ENCODE peak calls at places on chromosomes 11 and 22, in seven cellular contexts. One of them, this sample, is unnamed.

GRCh38 chr22:47032091-47032943 is 269.9 kb downstream of the TBC1D22A start:
- DNase-seq in GM23248: peak
- DNase-seq in fibroblast of the aortic adventitia: no peak
- DNase-seq in vagina: no peak
- DNase-seq in A549: no peak
- DNase-seq in psoas muscle: peak
- DNase-seq in thoracic aorta: no peak
- DNase-seq in this sample: no peak

GRCh38 chr11:61102667-61103491 is 590 bp downstream of the CD5 start:
- DNase-seq in fibroblast of the aortic adventitia: no peak
- DNase-seq in A549: no peak
- DNase-seq in GM23248: no peak
- DNase-seq in psoas muscle: no peak
- DNase-seq in thoracic aorta: no peak
- DNase-seq in vagina: no peak
- DNase-seq in this sample: no peak

GRCh38 chr11:35318977-35319925 is 100.1 kb downstream of the SLC1A2 start:
- DNase-seq in thoracic aorta: no peak
- DNase-seq in A549: no peak
- DNase-seq in GM23248: no peak
- DNase-seq in vagina: no peak
- DNase-seq in psoas muscle: no peak
- DNase-seq in fibroblast of the aortic adventitia: no peak
- DNase-seq in this sample: peak

GRCh38 chr11:43981006-43981405 is 38.6 kb downstream of the C11orf96 start:
- DNase-seq in A549: no peak
- DNase-seq in vagina: peak
- DNase-seq in fibroblast of the aortic adventitia: no peak
- DNase-seq in thoracic aorta: no peak
- DNase-seq in psoas muscle: no peak
- DNase-seq in GM23248: no peak
- DNase-seq in this sample: no peak

GRCh38 chr11:65553301-65554001 is 4.7 kb downstream of the LTBP3 start:
- DNase-seq in GM23248: no peak
- DNase-seq in vagina: no peak
- DNase-seq in fibroblast of the aortic adventitia: no peak
- DNase-seq in psoas muscle: no peak
- DNase-seq in thoracic aorta: no peak
- DNase-seq in A549: no peak
- DNase-seq in this sample: no peak

GRCh38 chr11:36091256-36091811 is 147.5 kb downstream of the LDLRAD3 start:
- DNase-seq in vagina: no peak
- DNase-seq in psoas muscle: no peak
- DNase-seq in GM23248: no peak
- DNase-seq in A549: no peak
- DNase-seq in thoracic aorta: no peak
- DNase-seq in fibroblast of the aortic adventitia: peak
- DNase-seq in this sample: no peak

GRCh38 chr22:35577799-35578659 is 37.4 kb downstream of the RASD2 start:
- DNase-seq in GM23248: no peak
- DNase-seq in thoracic aorta: no peak
- DNase-seq in fibroblast of the aortic adventitia: no peak
- DNase-seq in vagina: no peak
- DNase-seq in A549: no peak
- DNase-seq in psoas muscle: no peak
- DNase-seq in this sample: no peak

GRCh38 chr11:88590366-88590765 is 252.8 kb upstream of the CTSC start:
- DNase-seq in vagina: no peak
- DNase-seq in A549: no peak
- DNase-seq in psoas muscle: no peak
- DNase-seq in GM23248: no peak
- DNase-seq in thoracic aorta: no peak
- DNase-seq in fibroblast of the aortic adventitia: no peak
- DNase-seq in this sample: no peak

GRCh38 chr22:22479999-22480532 is 28.5 kb downstream of the ZNF280B start:
- DNase-seq in thoracic aorta: no peak
- DNase-seq in fibroblast of the aortic adventitia: peak
- DNase-seq in GM23248: peak
- DNase-seq in A549: no peak
- DNase-seq in vagina: no peak
- DNase-seq in psoas muscle: no peak
- DNase-seq in this sample: peak

GRCh38 chr11:17328856-17329490 is 22.6 kb upstream of the NCR3LG1 start:
- DNase-seq in vagina: no peak
- DNase-seq in GM23248: no peak
- DNase-seq in A549: no peak
- DNase-seq in psoas muscle: no peak
- DNase-seq in fibroblast of the aortic adventitia: no peak
- DNase-seq in thoracic aorta: no peak
- DNase-seq in this sample: no peak

GRCh38 chr11:26823963-26824362 is 102.1 kb upstream of the SLC5A12 start:
- DNase-seq in fibroblast of the aortic adventitia: no peak
- DNase-seq in A549: no peak
- DNase-seq in thoracic aorta: no peak
- DNase-seq in GM23248: no peak
- DNase-seq in psoas muscle: no peak
- DNase-seq in vagina: no peak
- DNase-seq in this sample: no peak

GRCh38 chr11:69049490-69049867 is 747 bp downstream of the TPCN2 start:
- DNase-seq in A549: no peak
- DNase-seq in thoracic aorta: no peak
- DNase-seq in psoas muscle: no peak
- DNase-seq in vagina: no peak
- DNase-seq in fibroblast of the aortic adventitia: no peak
- DNase-seq in GM23248: no peak
- DNase-seq in this sample: no peak

GRCh38 chr11:10294289-10294953 is 402 bp upstream of the SBF2 start:
- DNase-seq in psoas muscle: peak
- DNase-seq in A549: peak
- DNase-seq in fibroblast of the aortic adventitia: peak
- DNase-seq in GM23248: peak
- DNase-seq in thoracic aorta: no peak
- DNase-seq in vagina: no peak
- DNase-seq in this sample: peak

GRCh38 chr11:134862796-134863195 is 450.8 kb upstream of the B3GAT1 start:
- DNase-seq in A549: no peak
- DNase-seq in psoas muscle: no peak
- DNase-seq in GM23248: no peak
- DNase-seq in fibroblast of the aortic adventitia: no peak
- DNase-seq in vagina: no peak
- DNase-seq in thoracic aorta: no peak
- DNase-seq in this sample: no peak

DNA sequence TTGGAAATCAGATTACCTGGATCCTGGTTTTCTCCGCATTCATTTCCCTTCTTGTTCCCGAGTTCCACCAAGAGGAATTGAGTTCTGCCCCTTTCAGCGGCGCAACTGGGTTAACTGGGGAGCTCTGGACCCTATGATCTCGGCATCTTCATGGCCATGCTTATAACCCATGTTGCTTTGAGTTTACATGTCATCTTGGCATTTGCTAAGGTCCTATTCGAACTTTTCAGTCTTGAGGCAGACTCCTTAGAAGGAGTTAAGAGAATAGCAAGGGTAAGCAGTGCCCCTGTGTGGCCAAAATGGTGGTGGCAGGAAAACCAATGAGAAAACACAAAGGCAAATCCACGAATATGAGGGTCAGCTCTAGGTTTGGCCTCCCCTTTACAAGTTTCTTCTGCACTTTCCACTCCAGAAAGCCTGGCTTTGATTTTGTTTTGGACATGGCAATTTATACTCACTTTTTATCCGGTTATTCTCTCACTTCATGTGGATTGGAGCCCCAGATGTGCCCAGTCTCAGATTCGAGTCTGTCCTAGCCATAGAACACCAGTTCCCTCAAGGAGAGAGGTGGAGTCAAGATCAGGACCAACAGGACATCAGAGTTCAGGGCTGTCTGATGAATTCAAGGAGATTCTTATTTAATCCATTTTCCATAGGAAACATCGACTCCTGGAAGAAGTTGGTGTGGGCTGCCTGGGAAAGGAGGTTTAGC is 55.3 kb upstream of the FBXO3 start:
- DNase-seq in A549: peak
- DNase-seq in thoracic aorta: no peak
- DNase-seq in fibroblast of the aortic adventitia: peak
- DNase-seq in GM23248: peak
- DNase-seq in psoas muscle: peak
- DNase-seq in vagina: no peak
- DNase-seq in this sample: peak
- H3K4me3 ChIP-seq in A549: peak
- H3K4me3 ChIP-seq in thoracic aorta: peak
- H3K4me3 ChIP-seq in fibroblast of the aortic adventitia: peak
- H3K4me3 ChIP-seq in GM23248: peak
- H3K4me3 ChIP-seq in psoas muscle: peak
- H3K4me3 ChIP-seq in vagina: peak
- H3K4me3 ChIP-seq in this sample: peak

GRCh38 chr11:114301088-114301487 is 4.9 kb downstream of the NNMT start:
- DNase-seq in vagina: no peak
- DNase-seq in psoas muscle: no peak
- DNase-seq in fibroblast of the aortic adventitia: peak
- DNase-seq in thoracic aorta: no peak
- DNase-seq in GM23248: no peak
- DNase-seq in A549: no peak
- DNase-seq in this sample: no peak
- H3K4me3 ChIP-seq in vagina: no peak
- H3K4me3 ChIP-seq in psoas muscle: peak
- H3K4me3 ChIP-seq in fibroblast of the aortic adventitia: peak
- H3K4me3 ChIP-seq in thoracic aorta: peak
- H3K4me3 ChIP-seq in GM23248: peak
- H3K4me3 ChIP-seq in A549: peak
- H3K4me3 ChIP-seq in this sample: peak

GRCh38 chr11:46383974-46384701 is 2.7 kb downstream of the MDK start:
- DNase-seq in vagina: no peak
- DNase-seq in thoracic aorta: no peak
- DNase-seq in GM23248: no peak
- DNase-seq in A549: peak
- DNase-seq in psoas muscle: no peak
- DNase-seq in fibroblast of the aortic adventitia: no peak
- DNase-seq in this sample: no peak
- H3K4me3 ChIP-seq in vagina: no peak
- H3K4me3 ChIP-seq in thoracic aorta: no peak
- H3K4me3 ChIP-seq in GM23248: no peak
- H3K4me3 ChIP-seq in A549: no peak
- H3K4me3 ChIP-seq in psoas muscle: no peak
- H3K4me3 ChIP-seq in fibroblast of the aortic adventitia: no peak
- H3K4me3 ChIP-seq in this sample: no peak

GRCh38 chr11:2641623-2642022 is 58.2 kb downstream of the KCNQ1OT1 start:
- DNase-seq in fibroblast of the aortic adventitia: no peak
- DNase-seq in A549: no peak
- DNase-seq in psoas muscle: no peak
- DNase-seq in GM23248: no peak
- DNase-seq in thoracic aorta: no peak
- DNase-seq in vagina: no peak
- DNase-seq in this sample: no peak

GRCh38 chr11:2644844-2645778 is 54.7 kb downstream of the KCNQ1OT1 start:
- DNase-seq in fibroblast of the aortic adventitia: no peak
- DNase-seq in psoas muscle: no peak
- DNase-seq in GM23248: no peak
- DNase-seq in thoracic aorta: no peak
- DNase-seq in vagina: no peak
- DNase-seq in A549: no peak
- DNase-seq in this sample: no peak

GRCh38 chr11:2647167-2647566 is 52.6 kb downstream of the KCNQ1OT1 start:
- DNase-seq in thoracic aorta: no peak
- DNase-seq in A549: no peak
- DNase-seq in fibroblast of the aortic adventitia: no peak
- DNase-seq in GM23248: no peak
- DNase-seq in psoas muscle: no peak
- DNase-seq in vagina: no peak
- DNase-seq in this sample: no peak

GRCh38 chr11:2645779-2646118 is 54.0 kb downstream of the KCNQ1OT1 start:
- DNase-seq in vagina: no peak
- DNase-seq in A549: no peak
- DNase-seq in psoas muscle: no peak
- DNase-seq in thoracic aorta: no peak
- DNase-seq in fibroblast of the aortic adventitia: no peak
- DNase-seq in GM23248: no peak
- DNase-seq in this sample: no peak

GRCh38 chr11:2643746-2644145 is 56.0 kb downstream of the KCNQ1OT1 start:
- DNase-seq in vagina: no peak
- DNase-seq in thoracic aorta: no peak
- DNase-seq in A549: no peak
- DNase-seq in fibroblast of the aortic adventitia: no peak
- DNase-seq in GM23248: no peak
- DNase-seq in psoas muscle: no peak
- DNase-seq in this sample: no peak
- H3K4me3 ChIP-seq in vagina: no peak
- H3K4me3 ChIP-seq in thoracic aorta: no peak
- H3K4me3 ChIP-seq in A549: no peak
- H3K4me3 ChIP-seq in fibroblast of the aortic adventitia: no peak
- H3K4me3 ChIP-seq in GM23248: no peak
- H3K4me3 ChIP-seq in psoas muscle: no peak
- H3K4me3 ChIP-seq in this sample: no peak